ENCODE peak calls at places on chromosomes 6 and 20, in eight cellular contexts. H is heart left ventricle; J is hypothalamus; U is EH; D is T-helper 9 cell; K is smooth muscle cell of the brain vasculature; E is stimulated activated CD4-positive, alpha-beta T cell treated with anti-CD3 and anti-CD28 coated beads, Interleukin-15, amount 100 ng/mL, for 1 hour; F is islet precursor cell. Y is an unnamed sample.

GRCh38 chr6:69584913-69585729 is 211.7 kb downstream of the LMBRD1 start:
- DNase-seq in E (no peak), H (no peak), K (no peak), J (no peak), D (no peak), U (peak; percentile 8), F (peak; percentile 88), Y (peak; percentile 20)

GRCh38 chr6:53529324-53530036 is 15.4 kb downstream of the GCLC start:
- DNase-seq in K (no peak), D (no peak), H (no peak), U (peak; percentile 34), J (no peak), E (no peak), F (peak; percentile 71), Y (no peak)

GRCh38 chr6:152273002-152273401 is 364.2 kb downstream of the SYNE1 start:
- DNase-seq in E (no peak), K (no peak), H (no peak), D (no peak), J (no peak), U (peak; percentile 81), F (no peak), Y (no peak)

GRCh38 chr6:11356404-11357155 is 124.1 kb upstream of the NEDD9 start:
- DNase-seq in U (no peak), H (no peak), D (no peak), F (no peak), J (no peak), K (no peak), E (no peak), Y (peak; percentile 54)

GRCh38 chr6:116461075-116461474 is at the start of gene CALHM6:
- DNase-seq in E (no peak), U (no peak), J (no peak), K (no peak), F (no peak), H (no peak), D (no peak), Y (no peak)

GRCh38 chr6:25054469-25054868 is 118.7 kb upstream of the RIPOR2 start:
- DNase-seq in F (no peak), U (peak; percentile 91), K (no peak), E (no peak), H (no peak), J (no peak), D (no peak), Y (no peak)

GRCh38 chr6:27839303-27840081 is 72.7 kb downstream of the OR2B2 start:
- DNase-seq in H (no peak), J (no peak), F (peak; percentile 66), U (peak; percentile 90), E (no peak), K (no peak), D (no peak), Y (peak; percentile 53)

GRCh38 chr20:10551732-10552724 is 116.9 kb downstream of the SLX4IP start:
- DNase-seq in E (peak; percentile 3), H (no peak), K (no peak), F (no peak), U (no peak), J (no peak), D (no peak), Y (peak; percentile 39)

Y was measured in uterus.